ENCODE peak calls at places on chromosomes 4 and X, in eight cellular contexts. A is HCT116, J is H1, L is HepG2, I is GM12878, F is endothelial cell of umbilical vein, W is K562, K is A549. D is an unnamed sample.

GRCh38 chrX:94662665-94663064 is 988.7 kb downstream of the FAM133A start:
- DNase-seq in A (no peak), J (no peak), L (no peak), I (no peak), F (no peak), W (no peak), K (no peak), D (peak)

GRCh38 chr4:42371306-42372063 is 25.8 kb upstream of the SHISA3 start:
- DNase-seq in A (peak), J (no peak), L (peak), I (no peak), F (peak), W (peak), K (peak), D (peak)

GRCh38 chrX:119758682-119759332 is 419 bp downstream of the SOWAHD start:
- DNase-seq in A (no peak), J (no peak), L (no peak), I (no peak), F (peak), W (peak), K (no peak), D (peak)

GRCh38 chr4:32735856-32736590 is 2015.9 kb downstream of the PCDH7 start:
- DNase-seq in A (no peak), J (no peak), L (no peak), I (no peak), F (no peak), W (no peak), K (no peak), D (no peak)

GRCh38 chr4:126779446-126780166 is 853.2 kb upstream of the INTU start:
- DNase-seq in A (no peak), J (no peak), L (no peak), I (no peak), F (no peak), W (peak), K (no peak), D (no peak)

GRCh38 chr4:113540859-113541258 is 220.7 kb downstream of the CAMK2D start:
- DNase-seq in A (peak), J (no peak), L (no peak), I (no peak), F (peak), W (no peak), K (no peak), D (no peak)

GRCh38 chr4:1880332-1880731 is 9.1 kb downstream of the NSD2 start:
- DNase-seq in A (no peak), J (no peak), L (peak), I (no peak), F (no peak), W (no peak), K (no peak), D (no peak)

GRCh38 chrX:134948333-134949241 is 42.2 kb upstream of the SMIM10 start:
- DNase-seq in A (peak), J (no peak), L (peak), I (no peak), F (peak), W (no peak), K (peak), D (no peak)

GRCh38 chrX:1239681-1240142 is 27.3 kb upstream of the CRLF2 start:
- DNase-seq in A (no peak), J (no peak), L (no peak), I (peak), F (no peak), W (no peak), K (no peak), D (peak)

GRCh38 chr4:73447701-73448100 is 11.7 kb downstream of the AFP start:
- DNase-seq in A (no peak), J (no peak), L (no peak), I (no peak), F (no peak), W (no peak), K (no peak), D (no peak)

GRCh38 chrX:9539611-9540387 is 74.9 kb downstream of the TBL1X start:
- DNase-seq in A (no peak), J (no peak), L (no peak), I (no peak), F (no peak), W (no peak), K (no peak), D (peak)

GRCh38 chr4:159137176-159137575 is 34.3 kb downstream of the RAPGEF2 start:
- DNase-seq in A (no peak), J (no peak), L (no peak), I (no peak), F (no peak), W (no peak), K (peak), D (no peak)

GRCh38 chr4:141254326-141254725 is 33.6 kb downstream of the ZNF330 start:
- DNase-seq in A (no peak), J (no peak), L (no peak), I (no peak), F (no peak), W (no peak), K (no peak), D (no peak)

GRCh38 chrX:39869846-39870601 is 227.7 kb downstream of the BCOR start:
- DNase-seq in A (no peak), J (no peak), L (no peak), I (no peak), F (peak), W (peak), K (peak), D (peak)

GRCh38 chrX:14267224-14267623 is 237.5 kb upstream of the GEMIN8 start:
- DNase-seq in A (no peak), J (no peak), L (no peak), I (no peak), F (no peak), W (no peak), K (no peak), D (no peak)

GRCh38 chrX:118507766-118508165 is 12.2 kb downstream of the DOCK11 start:
- DNase-seq in A (no peak), J (no peak), L (no peak), I (no peak), F (no peak), W (no peak), K (no peak), D (no peak)

GRCh38 chr4:32394255-32394654 is 1674.1 kb downstream of the PCDH7 start:
- DNase-seq in A (no peak), J (no peak), L (no peak), I (no peak), F (no peak), W (no peak), K (no peak), D (no peak)

GRCh38 chr4:139769355-139769754 is 103.7 kb downstream of the MGST2 start:
- DNase-seq in A (no peak), J (no peak), L (no peak), I (no peak), F (no peak), W (no peak), K (no peak), D (no peak)

GRCh38 chr4:84870398-84871163 is 95.9 kb downstream of the WDFY3 start:
- DNase-seq in A (peak), J (peak), L (peak), I (no peak), F (peak), W (no peak), K (peak), D (no peak)

GRCh38 chr4:129403848-129404247 is 307.9 kb downstream of the C4orf33 start:
- DNase-seq in A (no peak), J (no peak), L (no peak), I (no peak), F (no peak), W (no peak), K (no peak), D (no peak)

GRCh38 chr4:101348367-101348827 is 1.1 kb upstream of the PPP3CA start:
- DNase-seq in A (no peak), J (no peak), L (no peak), I (no peak), F (no peak), W (peak), K (no peak), D (peak)

GRCh38 chrX:102714994-102715393 is 2.7 kb downstream of the GPRASP2 start:
- DNase-seq in A (no peak), J (no peak), L (no peak), I (no peak), F (no peak), W (no peak), K (no peak), D (no peak)

GRCh38 chr4:17236686-17237085 is 275.2 kb downstream of the QDPR start:
- DNase-seq in A (no peak), J (no peak), L (no peak), I (no peak), F (no peak), W (no peak), K (no peak), D (no peak)

GRCh38 chr4:33306131-33306530 is 2586.0 kb downstream of the PCDH7 start:
- DNase-seq in A (no peak), J (no peak), L (no peak), I (no peak), F (no peak), W (no peak), K (no peak), D (no peak)

GRCh38 chr4:141580523-141580922 is 55.9 kb upstream of the IL15 start:
- DNase-seq in A (no peak), J (no peak), L (no peak), I (no peak), F (no peak), W (no peak), K (no peak), D (no peak)

GRCh38 chrX:70664726-70665125 is 220.1 kb downstream of the DLG3 start:
- DNase-seq in A (peak), J (no peak), L (peak), I (no peak), F (peak), W (no peak), K (peak), D (peak)

GRCh38 chr4:159201168-159201567 is 98.3 kb downstream of the RAPGEF2 start:
- DNase-seq in A (no peak), J (no peak), L (no peak), I (no peak), F (peak), W (no peak), K (no peak), D (no peak)

GRCh38 chr4:41611881-41612871 is 74.2 kb downstream of the LIMCH1 start:
- DNase-seq in A (no peak), J (no peak), L (no peak), I (no peak), F (peak), W (no peak), K (peak), D (no peak)

GRCh38 chrX:42098897-42099296 is 175.5 kb upstream of the CASK start:
- DNase-seq in A (no peak), J (no peak), L (no peak), I (no peak), F (no peak), W (no peak), K (no peak), D (no peak)

GRCh38 chrX:69387559-69388487 is 116.3 kb upstream of the NALF2 start:
- DNase-seq in A (peak), J (peak), L (peak), I (no peak), F (peak), W (peak), K (peak), D (peak)

GRCh38 chr4:102693266-102693850 is 67.4 kb downstream of the MANBA start:
- DNase-seq in A (no peak), J (no peak), L (no peak), I (no peak), F (no peak), W (no peak), K (no peak), D (no peak)

GRCh38 chrX:110450050-110450449 is 91.4 kb downstream of the RTL9 start:
- DNase-seq in A (peak), J (peak), L (peak), I (peak), F (peak), W (peak), K (peak), D (peak)

GRCh38 chr4:151325320-151326246 is at the start of gene SH3D19:
- DNase-seq in A (peak), J (no peak), L (peak), I (no peak), F (peak), W (no peak), K (peak), D (no peak)

GRCh38 chrX:7927259-7928167 is at the start of gene PNPLA4:
- DNase-seq in A (peak), J (peak), L (peak), I (peak), F (peak), W (peak), K (peak), D (peak)
- TF ChIP-seq POLR2A in A (peak), J (peak), L (peak), I (peak), F (no peak), W (peak), K (peak), D (peak)

GRCh38 chrX:107709266-107709795 is 66.3 kb downstream of the TSC22D3 start:
- DNase-seq in A (no peak), J (no peak), L (no peak), I (no peak), F (no peak), W (no peak), K (no peak), D (no peak)
- TF ChIP-seq MAX in A (no peak), J (no peak), L (no peak), I (no peak), F (no peak), W (no peak), K (no peak), D (no peak)

DNA sequence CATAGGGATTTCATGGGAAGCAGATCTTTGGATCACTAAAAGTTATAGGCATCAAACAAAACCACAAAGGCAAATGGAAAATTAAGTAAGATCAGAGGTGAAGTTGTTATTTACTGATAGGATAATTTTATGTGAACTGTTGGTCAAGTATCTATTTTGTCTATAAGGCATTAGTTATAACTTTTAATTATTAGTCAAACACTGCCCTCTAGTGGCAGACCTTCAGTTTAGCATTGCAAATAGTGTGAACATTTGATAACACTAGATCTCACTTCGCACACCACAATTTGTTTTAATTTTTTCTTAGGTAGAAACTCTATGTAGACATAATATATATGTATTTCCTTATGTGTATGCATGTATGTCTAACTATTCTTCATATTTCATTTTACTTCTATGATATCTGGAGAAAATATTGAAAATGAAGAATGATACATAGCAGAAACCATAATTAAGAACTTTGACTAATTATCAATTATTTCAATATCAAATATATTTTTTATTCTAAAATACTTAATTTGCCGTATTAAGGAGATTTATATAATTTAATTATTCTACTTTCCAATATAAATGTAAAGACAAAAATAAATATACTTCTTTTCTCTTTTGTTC is 214.5 kb upstream of the TACR3 start:
- DNase-seq in A (peak), J (no peak), L (peak), I (no peak), F (peak), W (peak), K (peak), D (peak)
- TF ChIP-seq POLR2A in A (no peak), J (no peak), L (no peak), I (no peak), F (no peak), W (no peak), K (no peak), D (no peak)

DNA sequence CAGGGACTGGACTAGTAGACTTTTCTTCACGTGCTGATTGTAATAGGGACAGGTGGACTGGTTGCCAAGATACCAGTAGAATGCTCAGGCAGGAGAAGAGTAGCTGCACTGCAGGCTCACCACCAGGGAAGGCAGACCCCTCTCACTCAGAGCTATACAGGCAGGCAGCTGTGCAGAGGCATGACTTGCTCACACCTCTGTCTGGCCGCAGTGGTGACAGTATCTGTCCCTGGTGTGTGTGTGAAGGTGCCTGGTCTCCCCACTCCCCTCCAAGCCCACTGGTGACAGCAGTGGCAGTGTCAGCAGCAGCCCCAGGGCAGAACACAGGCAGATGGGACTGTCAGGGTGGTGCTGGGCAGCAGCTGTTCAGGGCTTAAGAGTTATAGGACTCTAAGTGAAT is 140.7 kb downstream of the RPS6KA6 start:
- DNase-seq in A (no peak), J (no peak), L (no peak), I (no peak), F (no peak), W (no peak), K (no peak), D (no peak)
- TF ChIP-seq MAX in A (no peak), J (no peak), L (no peak), I (no peak), F (no peak), W (no peak), K (no peak), D (no peak)

GRCh38 chr4:44368413-44369167 is 80.0 kb downstream of the KCTD8 start:
- DNase-seq in A (no peak), J (no peak), L (no peak), I (no peak), F (no peak), W (no peak), K (no peak), D (no peak)
- TF ChIP-seq POLR2A in A (no peak), J (no peak), L (no peak), I (no peak), F (no peak), W (no peak), K (no peak), D (no peak)

GRCh38 chr4:122673252-122673651 is 52.4 kb upstream of the IL21 start:
- DNase-seq in A (no peak), J (no peak), L (no peak), I (no peak), F (no peak), W (no peak), K (no peak), D (no peak)
- TF ChIP-seq MAX in A (no peak), J (no peak), L (no peak), I (no peak), F (no peak), W (no peak), K (no peak), D (no peak)

DNA sequence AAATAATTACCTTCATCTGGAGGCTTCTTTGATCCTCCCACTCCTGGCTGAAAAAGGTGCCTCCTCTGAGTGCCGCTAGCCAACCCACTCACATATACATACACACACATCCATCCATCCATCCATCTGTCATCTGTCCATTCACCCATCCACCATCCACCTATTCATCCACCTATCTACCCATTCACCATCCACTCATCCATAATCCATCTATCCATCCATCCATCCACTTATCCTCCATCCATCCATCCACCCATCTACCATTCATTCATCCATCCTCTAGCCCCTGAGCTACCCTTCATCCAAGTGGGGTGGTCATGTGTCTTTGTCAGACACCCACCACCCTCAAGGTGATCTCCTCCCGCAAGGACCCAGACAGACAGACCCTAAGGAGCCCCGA is 181.5 kb upstream of the PSAPL1 start:
- DNase-seq in A (no peak), J (no peak), L (no peak), I (no peak), F (no peak), W (no peak), K (no peak), D (no peak)
- TF ChIP-seq POLR2A in A (no peak), J (no peak), L (no peak), I (no peak), F (no peak), W (no peak), K (no peak), D (no peak)

GRCh38 chrX:99348256-99348655 is 1061.8 kb downstream of the PCDH19 start:
- DNase-seq in A (no peak), J (no peak), L (no peak), I (no peak), F (no peak), W (no peak), K (no peak), D (no peak)

DNA sequence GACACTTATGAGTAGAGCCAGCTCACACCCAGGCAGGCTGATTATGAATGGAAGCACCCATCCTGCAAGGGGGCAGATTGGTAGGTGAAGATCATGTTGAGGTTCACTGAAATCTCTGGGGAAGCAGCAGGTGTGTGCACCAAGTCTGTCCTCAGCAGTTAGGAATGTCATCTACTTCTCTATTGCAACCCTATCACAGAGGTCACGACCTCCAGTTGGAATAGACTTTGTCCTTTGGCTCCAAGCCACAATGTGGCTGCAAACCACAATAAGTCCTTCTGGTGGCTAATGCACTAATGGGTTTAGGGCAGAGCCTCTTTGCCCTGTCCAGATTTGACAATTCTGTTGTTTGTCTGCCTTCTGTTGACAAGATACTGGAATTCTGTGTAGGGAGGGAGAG is 1056.7 kb downstream of the PCDH19 start:
- DNase-seq in A (no peak), J (no peak), L (peak), I (no peak), F (no peak), W (no peak), K (no peak), D (no peak)
- TF ChIP-seq MAX in A (no peak), J (no peak), L (no peak), I (no peak), F (no peak), W (no peak), K (no peak), D (no peak)

GRCh38 chr4:13893221-13893620 is 265.7 kb upstream of the BOD1L1 start:
- DNase-seq in A (no peak), J (no peak), L (no peak), I (no peak), F (no peak), W (no peak), K (no peak), D (no peak)

GRCh38 chr4:13891544-13891939 is 264.0 kb upstream of the BOD1L1 start:
- DNase-seq in A (no peak), J (no peak), L (no peak), I (no peak), F (no peak), W (no peak), K (no peak), D (no peak)

GRCh38 chr4:13893987-13894386 is 266.5 kb upstream of the BOD1L1 start:
- DNase-seq in A (no peak), J (no peak), L (no peak), I (no peak), F (no peak), W (no peak), K (no peak), D (no peak)

GRCh38 chr4:13888112-13888511 is 260.6 kb upstream of the BOD1L1 start:
- DNase-seq in A (no peak), J (no peak), L (no peak), I (no peak), F (peak), W (no peak), K (peak), D (no peak)

DNA sequence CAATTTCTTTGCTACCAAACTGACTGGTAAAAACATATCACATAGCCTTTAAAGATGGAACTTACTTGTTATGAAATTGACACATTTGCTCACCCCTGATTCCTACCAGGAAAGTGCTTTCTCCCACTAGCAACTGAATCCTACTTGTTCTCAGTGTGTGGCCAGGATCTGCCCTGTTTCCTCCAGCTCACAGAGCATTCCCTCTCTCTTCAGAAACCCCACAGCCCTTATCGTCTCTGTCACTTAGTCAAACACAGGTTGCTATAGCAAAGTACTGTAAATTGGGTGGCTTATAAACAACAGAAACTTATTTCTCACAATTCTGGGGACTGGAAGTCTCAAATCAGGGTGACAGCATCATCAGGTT is 265.2 kb upstream of the BOD1L1 start:
- DNase-seq in A (no peak), J (no peak), L (no peak), I (no peak), F (peak), W (no peak), K (peak), D (no peak)
- TF ChIP-seq POLR2A in A (no peak), J (no peak), L (no peak), I (no peak), F (no peak), W (no peak), K (no peak), D (no peak)

D was measured in NB4.